ENCODE peak calls at places on chromosome X, in four cellular contexts. M is Peyer's patch, T is thyroid gland, L is esophagus squamous epithelium. J is an unnamed sample.

GRCh38 chrX:2692221-2693122 is 1.4 kb downstream of the CD99 start:
- DNase-seq in M (no peak), T (peak), L (no peak), J (no peak)

GRCh38 chrX:34918091-34918736 is 24.4 kb upstream of the FAM47B start:
- DNase-seq in M (no peak), T (no peak), L (no peak), J (no peak)

GRCh38 chrX:54494970-54495813 is 842 bp downstream of the FGD1 start:
- DNase-seq in M (no peak), T (peak), L (no peak), J (no peak)

GRCh38 chrX:2924151-2924550 is 5.0 kb downstream of the ARSD start:
- DNase-seq in M (no peak), T (no peak), L (no peak), J (no peak)

GRCh38 chrX:38117485-38117884 is 103.2 kb downstream of the SRPX start:
- DNase-seq in M (no peak), T (no peak), L (no peak), J (peak)

GRCh38 chrX:41779058-41779564 is 55.1 kb downstream of the GPR82 start:
- DNase-seq in M (no peak), T (no peak), L (no peak), J (no peak)

GRCh38 chrX:63283331-63283730 is 67.8 kb downstream of the SPIN4 start:
- DNase-seq in M (no peak), T (no peak), L (no peak), J (no peak)

GRCh38 chrX:112841820-112842157 is 1.2 kb upstream of the AMOT start:
- DNase-seq in M (no peak), T (no peak), L (no peak), J (no peak)

GRCh38 chrX:114615765-114616164 is 31.9 kb downstream of the HTR2C start:
- DNase-seq in M (no peak), T (no peak), L (no peak), J (no peak)

GRCh38 chrX:75335127-75335458 is 61.2 kb downstream of the UPRT start:
- DNase-seq in M (no peak), T (no peak), L (no peak), J (no peak)

GRCh38 chrX:133723930-133724329 is 261.5 kb downstream of the GPC3 start:
- DNase-seq in M (no peak), T (no peak), L (no peak), J (no peak)

DNA sequence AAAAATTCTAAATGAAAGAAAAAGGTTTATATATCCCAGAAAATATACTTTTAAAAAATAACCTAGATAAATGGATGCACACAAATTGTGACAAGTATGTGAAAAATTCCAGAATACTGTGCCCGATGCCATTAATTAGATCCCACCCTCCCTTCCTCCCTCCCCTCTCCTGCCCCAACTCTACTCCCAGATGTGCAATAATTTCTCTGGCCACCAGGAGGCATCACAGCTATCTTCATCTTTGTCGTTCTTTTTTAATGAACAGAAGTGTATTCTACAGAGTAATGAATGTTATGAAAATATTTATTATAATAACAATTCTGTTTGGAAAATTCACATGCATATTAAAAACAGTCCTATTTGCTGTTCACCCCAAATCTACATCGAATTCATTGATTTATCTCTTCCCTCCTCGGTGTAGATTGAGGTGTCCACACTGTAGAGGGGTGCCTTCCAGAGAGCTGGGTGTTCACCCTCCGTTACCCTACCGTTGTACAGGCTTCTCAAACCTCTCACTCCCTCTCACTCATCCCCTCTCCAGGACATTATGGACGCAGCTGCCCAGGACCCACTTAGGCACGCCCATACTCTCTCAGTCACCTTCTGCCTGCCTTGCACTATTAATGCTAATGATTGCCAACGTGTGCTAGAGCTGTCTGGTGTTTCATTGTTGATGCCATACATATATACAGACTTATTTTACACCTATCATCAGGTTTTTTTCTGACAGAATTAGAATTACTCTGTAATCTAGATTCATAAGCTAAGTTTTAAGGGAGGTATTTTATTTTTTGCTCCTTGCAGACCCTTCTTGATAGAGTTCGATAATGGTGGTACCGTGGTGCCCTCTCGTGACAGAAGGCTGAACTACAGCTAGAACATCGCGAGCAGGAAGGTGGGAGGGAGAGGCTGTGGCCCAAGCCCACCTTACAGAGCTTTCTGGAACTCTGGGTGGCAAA is 14.1 kb downstream of the RAB40AL start:
- DNase-seq in M (peak), T (peak), L (no peak), J (no peak)
- H3K4me3 ChIP-seq in M (no peak), T (no peak), L (no peak), J (no peak)

DNA sequence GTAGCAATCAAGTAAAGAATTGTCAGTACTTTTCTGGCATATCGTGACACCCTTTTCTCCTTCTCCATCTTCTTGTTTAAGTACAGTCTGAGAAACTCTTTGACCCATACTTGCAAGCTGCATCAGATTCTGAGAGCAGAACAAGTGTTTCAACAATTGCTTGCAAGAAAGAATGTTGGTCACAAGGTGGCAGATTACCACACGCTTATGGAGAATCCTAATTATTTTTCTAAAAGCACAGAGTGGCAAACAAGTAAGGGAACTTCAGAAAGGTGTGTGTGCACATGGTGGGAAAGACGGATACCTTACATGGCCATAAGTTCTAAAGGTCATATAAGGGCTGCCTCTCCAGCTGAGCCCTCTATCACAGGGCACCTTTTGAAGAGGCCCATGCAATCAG is 136.4 kb upstream of the FGF13 start:
- DNase-seq in M (no peak), T (no peak), L (no peak), J (no peak)
- TF ChIP-seq CTCF in M (no peak), T (no peak), L (no peak), J (peak)

GRCh38 chrX:71671938-71672337 is 4.6 kb downstream of the LOC101059915 start:
- DNase-seq in M (no peak), T (no peak), L (no peak), J (no peak)
- H3K4me3 ChIP-seq in M (no peak), T (no peak), L (no peak), J (no peak)

GRCh38 chrX:8879750-8880149 is 78.6 kb upstream of the FAM9A start:
- DNase-seq in M (peak), T (peak), L (no peak), J (no peak)
- TF ChIP-seq CTCF in M (no peak), T (no peak), L (peak), J (no peak)

J was measured in LNCaP clone FGC.